ENCODE peak calls at places on chromosome 9, in eight cellular contexts. I, O, E, U, J, Q, D and V are unnamed samples.

GRCh38 chr9:85020791-85021190 is 351.3 kb downstream of the NTRK2 start:
- DNase-seq in I (no peak), J (no peak), O (no peak), U (no peak), Q (no peak), E (no peak), D (no peak), V (no peak)

GRCh38 chr9:107177243-107177839 is 105.7 kb upstream of the RAD23B start:
- DNase-seq in U (no peak), Q (no peak), O (no peak), D (no peak), J (no peak), E (no peak), I (no peak), V (no peak)

GRCh38 chr9:37943329-37944265 is 39.7 kb upstream of the SLC25A51 start:
- DNase-seq in Q (no peak), E (peak), O (no peak), I (no peak), D (no peak), U (peak), J (no peak), V (no peak)

GRCh38 chr9:77744877-77745435 is 96.8 kb upstream of the GNA14 start:
- DNase-seq in J (no peak), D (no peak), Q (no peak), I (no peak), U (peak), O (no peak), E (no peak), V (no peak)

GRCh38 chr9:136714096-136714875 is 1.9 kb downstream of the DIPK1B start:
- DNase-seq in E (no peak), J (no peak), D (no peak), O (no peak), U (no peak), Q (no peak), I (no peak), V (no peak)

GRCh38 chr9:34254141-34254913 is 74.7 kb downstream of the KIF24 start:
- DNase-seq in O (peak), D (no peak), J (no peak), U (no peak), I (peak), E (peak), Q (no peak), V (no peak)

GRCh38 chr9:81653240-81653639 is 36.1 kb downstream of the TLE1 start:
- DNase-seq in J (no peak), I (no peak), E (no peak), Q (no peak), U (no peak), O (no peak), D (no peak), V (no peak)

GRCh38 chr9:76374702-76375543 is 19.3 kb downstream of the RFK start:
- DNase-seq in D (peak), U (peak), I (peak), E (no peak), O (peak), J (no peak), Q (no peak), V (no peak)

GRCh38 chr9:89842267-89842768 is 237.5 kb downstream of the GADD45G start:
- DNase-seq in E (no peak), D (no peak), J (no peak), I (no peak), U (no peak), O (no peak), Q (no peak), V (no peak)

GRCh38 chr9:98008764-98009163 is 25.6 kb downstream of the ANP32B start:
- DNase-seq in I (no peak), O (no peak), Q (no peak), J (no peak), E (no peak), D (no peak), U (no peak), V (no peak)

GRCh38 chr9:93813687-93814560 is 141.2 kb downstream of the BARX1 start:
- DNase-seq in J (peak), Q (no peak), D (no peak), O (no peak), E (no peak), U (peak), I (no peak), V (no peak)

GRCh38 chr9:85876628-85877027 is 64.3 kb upstream of the NAA35 start:
- DNase-seq in I (no peak), Q (no peak), O (no peak), J (no peak), D (no peak), E (no peak), U (no peak), V (no peak)

GRCh38 chr9:87792831-87793288 is 66.9 kb downstream of the CTSL start:
- DNase-seq in I (no peak), O (peak), D (peak), E (peak), U (peak), J (no peak), Q (peak), V (peak)

GRCh38 chr9:89657765-89658164 is 53.0 kb downstream of the GADD45G start:
- DNase-seq in I (no peak), U (no peak), E (no peak), O (no peak), Q (no peak), J (no peak), D (no peak), V (no peak)

GRCh38 chr9:70921126-70921525 is 200.3 kb downstream of the TRPM3 start:
- DNase-seq in U (no peak), O (no peak), E (no peak), I (no peak), D (no peak), Q (no peak), J (no peak), V (no peak)

GRCh38 chr9:91744114-91744513 is 205.9 kb downstream of the ROR2 start:
- DNase-seq in E (no peak), D (no peak), I (no peak), U (no peak), Q (no peak), O (no peak), J (no peak), V (no peak)

GRCh38 chr9:78857371-78858225 is 560.7 kb downstream of the PSAT1 start:
- DNase-seq in E (no peak), J (peak), I (no peak), U (no peak), Q (no peak), O (no peak), D (no peak), V (no peak)

GRCh38 chr9:76817489-76817888 is 53.3 kb downstream of the PCA3 start:
- DNase-seq in I (no peak), J (no peak), E (no peak), U (no peak), D (no peak), O (peak), Q (no peak), V (no peak)

GRCh38 chr9:111108946-111109345 is 70.7 kb upstream of the LPAR1 start:
- DNase-seq in O (no peak), E (no peak), U (no peak), I (no peak), Q (no peak), D (no peak), J (no peak), V (peak)

GRCh38 chr9:23746317-23746716 is 79.7 kb downstream of the ELAVL2 start:
- DNase-seq in Q (no peak), J (no peak), U (no peak), O (no peak), I (no peak), D (no peak), E (no peak), V (no peak)

GRCh38 chr9:80503692-80504400 is 932.1 kb downstream of the TLE4 start:
- DNase-seq in I (no peak), J (no peak), D (no peak), Q (no peak), U (no peak), O (no peak), E (no peak), V (no peak)

GRCh38 chr9:36779582-36779981 is 206.9 kb downstream of the MELK start:
- DNase-seq in Q (no peak), I (no peak), E (no peak), U (no peak), D (no peak), J (no peak), O (no peak), V (no peak)

GRCh38 chr9:105854783-105855709 is 160.7 kb downstream of the TMEM38B start:
- DNase-seq in O (no peak), J (no peak), Q (no peak), I (no peak), U (no peak), E (no peak), D (no peak), V (no peak)

GRCh38 chr9:3467593-3468219 is 58.1 kb downstream of the RFX3 start:
- DNase-seq in Q (no peak), D (peak), U (peak), I (peak), J (peak), O (peak), E (peak), V (peak)

GRCh38 chr9:38682713-38683112 is 37.2 kb downstream of the FAM240B start:
- DNase-seq in E (peak), U (peak), J (no peak), D (peak), Q (no peak), I (peak), O (peak), V (no peak)

GRCh38 chr9:84955155-84955554 is 285.6 kb downstream of the NTRK2 start:
- DNase-seq in D (no peak), O (no peak), J (no peak), E (no peak), U (no peak), Q (no peak), I (no peak), V (no peak)

GRCh38 chr9:125431741-125432271 is 170.2 kb downstream of the GAPVD1 start:
- DNase-seq in E (no peak), D (no peak), U (no peak), Q (no peak), I (no peak), J (peak), O (no peak), V (no peak)

GRCh38 chr9:38713426-38713825 is 6.5 kb downstream of the FAM240B start:
- DNase-seq in U (no peak), J (no peak), Q (no peak), I (no peak), D (no peak), O (peak), E (no peak), V (no peak)

GRCh38 chr9:133778336-133778995 is 40.3 kb upstream of the SARDH start:
- DNase-seq in U (no peak), E (no peak), D (no peak), J (no peak), I (no peak), Q (no peak), O (no peak), V (no peak)

GRCh38 chr9:37693265-37693664 is 42.5 kb downstream of the FRMPD1 start:
- DNase-seq in D (no peak), Q (no peak), E (no peak), U (no peak), J (no peak), I (no peak), O (no peak), V (no peak)

GRCh38 chr9:111926421-111926875 is 29.8 kb downstream of the UGCG start:
- DNase-seq in D (no peak), J (no peak), U (no peak), Q (peak), I (no peak), O (no peak), E (no peak), V (peak)

GRCh38 chr9:124550080-124550479 is 42.9 kb upstream of the NR5A1 start:
- DNase-seq in J (no peak), O (no peak), I (no peak), E (no peak), U (no peak), D (no peak), Q (no peak), V (no peak)

GRCh38 chr9:99235874-99236627 is 14.0 kb downstream of the SEC61B start:
- DNase-seq in Q (peak), D (no peak), U (no peak), O (no peak), E (no peak), J (no peak), I (no peak), V (no peak)

GRCh38 chr9:86577420-86578333 is 223.5 kb upstream of the TUT7 start:
- DNase-seq in Q (no peak), E (no peak), J (no peak), I (no peak), U (no peak), D (no peak), O (no peak), V (no peak)

GRCh38 chr9:24257726-24258125 is 288.0 kb downstream of the IZUMO3 start:
- DNase-seq in U (no peak), Q (no peak), D (no peak), J (no peak), I (no peak), E (no peak), O (no peak), V (no peak)

GRCh38 chr9:121399126-121399882 is 29.3 kb upstream of the STOM start:
- DNase-seq in U (no peak), E (no peak), O (no peak), D (no peak), I (no peak), J (no peak), Q (no peak), V (no peak)
- TF ChIP-seq REST in U (no peak), E (no peak), O (no peak), D (no peak), I (no peak), J (no peak), Q (no peak), V (no peak)

GRCh38 chr9:6733243-6733642 is 24.5 kb upstream of the KDM4C start:
- DNase-seq in Q (no peak), E (no peak), U (no peak), O (no peak), I (no peak), J (no peak), D (no peak), V (no peak)

GRCh38 chr9:6733831-6734230 is 23.9 kb upstream of the KDM4C start:
- DNase-seq in E (no peak), Q (no peak), J (no peak), O (no peak), D (no peak), I (no peak), U (no peak), V (no peak)

GRCh38 chr9:6735422-6735821 is 22.4 kb upstream of the KDM4C start:
- DNase-seq in U (no peak), E (no peak), Q (no peak), I (no peak), J (no peak), D (no peak), O (no peak), V (no peak)

DNA sequence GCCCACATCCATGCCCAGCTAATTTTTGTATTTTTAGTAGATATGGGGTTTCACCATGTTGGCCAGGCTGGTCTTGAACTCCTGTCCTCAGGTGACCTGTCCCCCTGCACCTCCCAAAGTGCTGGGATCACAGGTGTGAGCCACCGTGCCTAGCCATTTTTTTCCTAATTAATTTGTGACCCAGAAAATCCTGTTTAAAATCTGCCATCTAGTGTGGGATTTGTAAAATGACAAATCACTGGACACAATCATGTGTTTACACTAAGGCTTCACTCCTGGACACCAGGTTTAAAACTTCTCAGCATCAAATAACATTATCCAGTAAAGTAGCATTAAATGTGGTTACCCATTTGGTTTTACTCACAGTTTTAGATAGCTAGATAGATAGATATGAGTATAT is 18.6 kb upstream of the KDM4C start:
- DNase-seq in O (peak), I (no peak), D (peak), J (peak), E (peak), U (peak), Q (no peak), V (no peak)
- H3K27ac ChIP-seq in O (no peak), I (no peak), D (no peak), J (no peak), E (no peak), U (no peak), Q (no peak), V (no peak)

GRCh38 chr9:347667-348292 is 133.1 kb downstream of the DOCK8 start:
- DNase-seq in E (peak), I (peak), J (peak), Q (no peak), D (peak), U (peak), O (peak), V (no peak)

GRCh38 chr9:343773-344172 is 129.1 kb downstream of the DOCK8 start:
- DNase-seq in Q (no peak), D (no peak), J (no peak), U (no peak), E (no peak), I (no peak), O (no peak), V (no peak)

GRCh38 chr9:350354-350753 is 135.7 kb downstream of the DOCK8 start:
- DNase-seq in Q (no peak), J (no peak), E (no peak), O (no peak), D (no peak), I (no peak), U (no peak), V (no peak)

GRCh38 chr9:341634-342421 is 127.2 kb downstream of the DOCK8 start:
- DNase-seq in O (no peak), U (no peak), I (no peak), J (no peak), Q (no peak), D (no peak), E (no peak), V (no peak)

DNA sequence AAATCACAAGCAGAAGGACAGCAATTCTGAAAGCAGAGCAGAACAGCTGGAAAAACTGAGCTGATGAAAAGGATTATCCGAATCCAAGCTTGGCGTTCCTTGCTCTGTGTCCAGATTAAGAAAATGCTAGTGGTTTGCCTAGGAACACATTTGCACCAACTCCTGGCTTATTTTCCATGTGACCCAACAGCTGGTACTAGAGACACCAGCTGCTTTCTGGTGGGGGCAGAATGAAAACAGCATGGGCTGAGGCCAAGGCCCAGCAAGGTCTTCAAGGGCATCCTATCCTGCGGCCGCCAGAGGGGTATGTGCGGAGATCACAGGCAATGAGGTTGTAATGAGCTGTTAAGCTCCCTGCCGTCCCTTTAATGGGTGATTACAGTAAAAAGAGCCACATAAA is 131.4 kb downstream of the DOCK8 start:
- DNase-seq in J (no peak), O (no peak), D (no peak), E (no peak), I (no peak), Q (no peak), U (no peak), V (no peak)
- TF ChIP-seq REST in J (no peak), O (no peak), D (no peak), E (no peak), I (no peak), Q (no peak), U (no peak), V (no peak)

GRCh38 chr9:32300373-32300772 is 84.1 kb upstream of the ACO1 start:
- DNase-seq in U (no peak), I (no peak), E (no peak), Q (no peak), D (peak), J (no peak), O (no peak), V (no peak)

GRCh38 chr9:32304495-32304894 is 79.9 kb upstream of the ACO1 start:
- DNase-seq in U (no peak), I (no peak), Q (no peak), O (no peak), E (no peak), J (no peak), D (peak), V (no peak)
- H3K27ac ChIP-seq in U (no peak), I (no peak), Q (no peak), O (no peak), E (no peak), J (no peak), D (no peak), V (no peak)

DNA sequence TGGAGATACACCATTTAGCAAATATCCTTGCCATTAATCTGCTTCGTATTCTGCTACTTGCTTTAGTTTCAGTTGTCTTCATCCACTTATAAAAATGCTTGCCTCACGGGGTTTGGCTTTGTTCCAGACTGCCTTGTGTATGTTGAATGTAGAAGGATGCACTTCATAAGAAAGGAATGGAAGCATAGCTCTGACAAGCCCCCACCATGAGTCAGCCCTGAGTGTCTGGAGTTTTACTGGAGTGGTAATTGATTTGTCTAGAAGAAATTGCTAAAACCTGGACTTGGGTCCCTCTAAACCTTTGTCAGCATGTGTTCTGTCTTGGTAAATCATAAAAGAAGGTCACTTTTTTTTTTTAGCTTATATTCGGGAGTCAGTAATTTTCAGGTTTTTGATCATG is 4.6 kb downstream of the TEX48 start:
- DNase-seq in O (peak), E (peak), U (no peak), I (no peak), D (peak), J (no peak), Q (no peak), V (no peak)
- TF ChIP-seq REST in O (no peak), E (no peak), U (no peak), I (no peak), D (no peak), J (no peak), Q (no peak), V (no peak)

GRCh38 chr9:19583890-19584289 is 175.1 kb downstream of the ACER2 start:
- DNase-seq in E (no peak), J (no peak), D (no peak), O (no peak), I (no peak), U (peak), Q (no peak), V (no peak)
- H3K27ac ChIP-seq in E (no peak), J (no peak), D (no peak), O (no peak), I (no peak), U (no peak), Q (no peak), V (no peak)

GRCh38 chr9:122609810-122610209 is 4.7 kb upstream of the OR1Q1 start:
- DNase-seq in O (no peak), Q (no peak), I (no peak), J (no peak), U (no peak), D (no peak), E (no peak), V (no peak)
- TF ChIP-seq REST in O (no peak), Q (no peak), I (no peak), J (no peak), U (no peak), D (no peak), E (no peak), V (no peak)

DNA sequence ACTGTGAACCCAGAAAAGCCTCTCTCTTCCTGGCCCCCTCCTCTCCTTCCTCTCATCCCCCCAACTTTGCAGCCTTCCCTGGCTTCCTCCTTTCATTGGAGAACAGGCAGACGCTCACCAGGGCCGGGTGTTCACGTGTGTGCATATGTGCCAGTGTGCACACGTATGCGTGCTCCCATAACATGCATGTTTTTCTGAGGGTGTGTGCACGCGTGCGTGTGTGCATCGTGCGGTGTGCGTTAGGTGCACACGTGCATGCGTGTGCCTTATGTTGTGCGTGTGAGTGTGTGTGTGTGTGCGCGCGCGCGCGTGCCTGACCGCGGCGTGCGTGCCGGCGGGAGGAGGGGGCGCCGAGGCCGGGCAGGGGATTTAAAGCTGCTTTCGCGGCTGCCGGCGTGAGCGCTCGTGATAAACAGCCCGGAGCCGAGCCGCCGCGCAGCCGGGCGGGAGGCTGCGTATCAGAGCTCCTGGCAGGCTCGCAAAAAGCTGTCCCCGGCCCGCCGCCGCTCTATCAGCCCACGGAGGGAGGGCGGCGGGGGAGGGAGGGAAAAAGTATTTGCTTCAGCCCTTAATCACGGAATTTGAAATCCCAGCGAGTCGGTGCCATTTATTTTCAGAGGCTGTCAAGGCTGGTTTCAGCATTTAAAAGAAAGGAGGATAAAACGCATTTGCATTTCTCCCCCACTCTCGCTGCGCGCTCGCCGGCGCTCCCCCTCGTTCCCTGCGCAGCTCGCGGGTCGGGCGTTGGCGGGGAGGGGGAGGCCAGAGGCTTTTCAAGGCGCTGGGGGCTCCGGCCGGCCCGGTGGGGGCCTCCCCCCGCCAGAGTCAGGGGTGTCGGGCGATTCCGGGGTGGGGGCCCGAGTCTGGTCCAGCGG is 183.9 kb downstream of the C9orf50 start:
- DNase-seq in D (no peak), I (no peak), O (no peak), Q (no peak), J (peak), U (no peak), E (no peak), V (no peak)
- H3K27ac ChIP-seq in D (no peak), I (peak), O (peak), Q (no peak), J (no peak), U (no peak), E (no peak), V (no peak)